ENCODE peak calls at places on chromosome 20, in four cellular contexts. M is activated T-cell treated with anti-CD3 and anti-CD28 coated beads, Interleukin-2, amount 50 U/mL, for 72 hours; F is fibroblast of mammary gland; W is stimulated activated naive CD8-positive, alpha-beta T cell treated with anti-CD3 and anti-CD28 coated beads, Interleukin-15, Interleukin-2, amounts not matched to agents 100 U/mL and 50 U/mL, for 24 hours. I is an unnamed sample.

GRCh38 chr20:58228103-58228483 is 360 bp downstream of the ANKRD60 start:
- DNase-seq in F (no peak), M (no peak), W (no peak), I (no peak)

GRCh38 chr20:59820204-59821041 is 113.0 kb downstream of the SYCP2 start:
- DNase-seq in F (no peak), M (no peak), W (no peak), I (no peak)

GRCh38 chr20:36543187-36544133 is 2.1 kb downstream of the MYL9 start:
- DNase-seq in M (no peak), F (peak), W (no peak), I (no peak)

GRCh38 chr20:3011752-3012151 is 31.7 kb upstream of the GNRH2 start:
- DNase-seq in M (peak), F (no peak), W (peak), I (no peak)

GRCh38 chr20:17614176-17614811 is 44.4 kb downstream of the DSTN start:
- DNase-seq in M (no peak), W (no peak), F (peak), I (peak)

GRCh38 chr20:32320305-32320704 is 37.8 kb upstream of the ASXL1 start:
- DNase-seq in W (no peak), M (no peak), F (no peak), I (no peak)

GRCh38 chr20:55375920-55376319 is 629.4 kb downstream of the CBLN4 start:
- DNase-seq in W (no peak), F (no peak), M (no peak), I (no peak)

GRCh38 chr20:33944914-33945313 is 48.8 kb upstream of the RALY start:
- DNase-seq in F (no peak), M (no peak), W (no peak), I (no peak)

GRCh38 chr20:30281584-30282197 is 975.8 kb upstream of the DEFB115 start:
- DNase-seq in W (no peak), M (no peak), F (no peak), I (no peak)

GRCh38 chr20:57844626-57845596 is 135.1 kb upstream of the PMEPA1 start:
- DNase-seq in W (no peak), F (no peak), M (no peak), I (no peak)

GRCh38 chr20:15682690-15683089 is 890.6 kb downstream of the KIF16B start:
- DNase-seq in W (no peak), F (peak), M (no peak), I (no peak)

GRCh38 chr20:19433371-19434316 is 221.2 kb downstream of the SLC24A3 start:
- DNase-seq in W (no peak), F (no peak), M (no peak), I (no peak)

GRCh38 chr20:8129211-8129986 is 2.7 kb upstream of the PLCB1 start:
- DNase-seq in W (no peak), M (no peak), F (no peak), I (no peak)

GRCh38 chr20:7859371-7859802 is 80.9 kb downstream of the HAO1 start:
- DNase-seq in F (peak), W (no peak), M (no peak), I (peak)

GRCh38 chr20:12237772-12238171 is 320.1 kb downstream of the BTBD3 start:
- DNase-seq in W (no peak), M (no peak), F (peak), I (no peak)

GRCh38 chr20:2578430-2579192 is 42.2 kb downstream of the TMC2 start:
- DNase-seq in F (no peak), W (no peak), M (no peak), I (no peak)

GRCh38 chr20:38726849-38727601 is 2.7 kb downstream of the SLC32A1 start:
- DNase-seq in F (peak), M (peak), W (peak), I (peak)

GRCh38 chr20:49697071-49697470 is 16.6 kb downstream of the B4GALT5 start:
- DNase-seq in M (no peak), W (no peak), F (no peak), I (no peak)

GRCh38 chr20:53582574-53583351 is 10.9 kb downstream of the ZNF217 start:
- DNase-seq in W (peak), M (peak), F (peak), I (peak)

GRCh38 chr20:40644863-40645262 is 44.2 kb downstream of the MAFB start:
- DNase-seq in M (no peak), F (no peak), W (no peak), I (no peak)

GRCh38 chr20:62715201-62715600 is 6.6 kb downstream of the NTSR1 start:
- DNase-seq in F (no peak), W (no peak), M (no peak), I (no peak)

GRCh38 chr20:46779831-46780230 is 70.4 kb downstream of the SLC2A10 start:
- DNase-seq in M (no peak), W (no peak), F (no peak), I (no peak)

GRCh38 chr20:9444921-9445320 is 69.5 kb upstream of the LAMP5 start:
- DNase-seq in F (no peak), M (no peak), W (no peak), I (no peak)